ENCODE peak calls at places on chromosomes 5 and 9, in ten cellular contexts. H is iPS DF 19.7; E is WTC11; N is T-helper 17 cell; I is tibial nerve; M is neural crest cell; Z is activated T-cell treated with anti-CD3 and anti-CD28 coated beads, Interleukin-2, amount 50 U/mL, for 72 hours; J is substantia nigra; K is GM20000; D is HCT116. W is an unnamed sample.

GRCh38 chr9:98251554-98251953 is 3.9 kb downstream of the TBC1D2 start:
- DNase-seq in M (no peak), K (no peak), I (no peak), N (no peak), E (no peak), Z (no peak), J (no peak), H (no peak), D (peak), W (peak)

GRCh38 chr9:114694146-114694545 is 12.2 kb upstream of the TEX48 start:
- DNase-seq in M (no peak), H (no peak), N (no peak), Z (no peak), J (no peak), K (no peak), I (no peak), E (no peak), D (no peak), W (peak)

GRCh38 chr9:71929223-71929622 is 17.8 kb downstream of the C9orf85 start:
- DNase-seq in D (no peak), N (no peak), Z (no peak), K (no peak), E (no peak), I (no peak), M (no peak), J (no peak), H (no peak), W (no peak)

GRCh38 chr9:27474350-27474749 is 49.7 kb upstream of the IFNK start:
- DNase-seq in D (no peak), J (no peak), K (no peak), I (no peak), N (no peak), H (no peak), E (no peak), Z (no peak), M (no peak), W (no peak)

GRCh38 chr5:10555134-10555733 is 8.6 kb upstream of the ANKRD33B start:
- DNase-seq in M (no peak), I (no peak), K (no peak), D (no peak), Z (no peak), H (no peak), E (no peak), N (no peak), J (no peak), W (peak)

GRCh38 chr9:108553111-108553635 is 302.6 kb downstream of the ACTL7B start:
- DNase-seq in I (no peak), M (no peak), K (no peak), J (no peak), N (no peak), E (no peak), Z (no peak), D (no peak), H (no peak), W (no peak)

GRCh38 chr5:58836351-58836750 is 253.5 kb downstream of the RAB3C start:
- DNase-seq in N (no peak), H (no peak), M (no peak), J (no peak), I (no peak), E (no peak), Z (no peak), K (no peak), D (no peak), W (no peak)

GRCh38 chr5:68894673-68895072 is 199.1 kb upstream of the SLC30A5 start:
- DNase-seq in M (no peak), Z (no peak), E (no peak), I (no peak), K (no peak), N (no peak), J (no peak), D (no peak), H (no peak), W (no peak)

GRCh38 chr5:93186031-93186682 is 394.9 kb downstream of the NR2F1-AS1 start:
- DNase-seq in J (no peak), K (no peak), I (no peak), E (no peak), Z (no peak), M (no peak), D (peak), N (no peak), H (no peak), W (peak)

GRCh38 chr9:5879419-5880181 is 11.1 kb upstream of the MLANA start:
- DNase-seq in Z (no peak), M (no peak), K (no peak), J (no peak), I (no peak), H (peak), E (no peak), D (peak), N (no peak), W (peak)

GRCh38 chr9:120889606-120890396 is 12.8 kb upstream of the PHF19 start:
- DNase-seq in I (no peak), H (no peak), J (no peak), N (no peak), K (no peak), E (no peak), M (no peak), Z (no peak), D (no peak), W (no peak)

GRCh38 chr5:88666761-88667186 is 216.2 kb downstream of the MEF2C start:
- DNase-seq in Z (peak), K (no peak), H (no peak), M (no peak), E (no peak), D (no peak), I (no peak), N (no peak), J (no peak), W (no peak)

GRCh38 chr9:129557192-129558036 is 63.5 kb downstream of the C9orf50 start:
- DNase-seq in K (no peak), N (no peak), J (no peak), M (peak), H (peak), I (no peak), D (peak), Z (no peak), E (peak), W (no peak)

W was measured in AG08395.